ENCODE peak calls at places on chromosomes 6 and 20, in six cellular contexts. One of them, this sample, is unnamed.

GRCh38 chr20:62929051-62929538 is 2.8 kb upstream of the DIDO1 start:
- DNase-seq in fibroblast of lung: peak; percentile 38
- DNase-seq in MV-4-11: peak; percentile 32
- DNase-seq in ELF-1: peak; percentile 65
- DNase-seq in NAMALWA: no peak
- DNase-seq in HTR-8/SVneo: no peak
- DNase-seq in this sample: no peak

GRCh38 chr6:2968600-2969135 is 2.7 kb downstream of the SERPINB6 start:
- DNase-seq in fibroblast of lung: no peak
- DNase-seq in MV-4-11: no peak
- DNase-seq in ELF-1: no peak
- DNase-seq in NAMALWA: no peak
- DNase-seq in HTR-8/SVneo: no peak
- DNase-seq in this sample: no peak

GRCh38 chr20:25054133-25054820 is 3.7 kb downstream of the ACSS1 start:
- DNase-seq in fibroblast of lung: no peak
- DNase-seq in MV-4-11: no peak
- DNase-seq in ELF-1: no peak
- DNase-seq in NAMALWA: peak; percentile 30
- DNase-seq in HTR-8/SVneo: no peak
- DNase-seq in this sample: no peak

GRCh38 chr6:63783096-63783495 is 147.5 kb downstream of the PHF3 start:
- DNase-seq in fibroblast of lung: no peak
- DNase-seq in MV-4-11: no peak
- DNase-seq in ELF-1: no peak
- DNase-seq in NAMALWA: no peak
- DNase-seq in HTR-8/SVneo: no peak
- DNase-seq in this sample: no peak

GRCh38 chr20:3628502-3629314 is 34.5 kb downstream of the GFRA4 start:
- DNase-seq in fibroblast of lung: no peak
- DNase-seq in MV-4-11: no peak
- DNase-seq in ELF-1: no peak
- DNase-seq in NAMALWA: no peak
- DNase-seq in HTR-8/SVneo: no peak
- DNase-seq in this sample: no peak

GRCh38 chr20:16785221-16785620 is 37.1 kb downstream of the OTOR start:
- DNase-seq in fibroblast of lung: peak; percentile 20
- DNase-seq in MV-4-11: no peak
- DNase-seq in ELF-1: no peak
- DNase-seq in NAMALWA: no peak
- DNase-seq in HTR-8/SVneo: no peak
- DNase-seq in this sample: no peak

GRCh38 chr6:129766959-129767728 is 57.2 kb upstream of the ARHGAP18 start:
- DNase-seq in fibroblast of lung: peak; percentile 82
- DNase-seq in MV-4-11: peak; percentile 73
- DNase-seq in ELF-1: peak; percentile 76
- DNase-seq in NAMALWA: no peak
- DNase-seq in HTR-8/SVneo: peak; percentile 37
- DNase-seq in this sample: no peak

GRCh38 chr6:52423971-52424381 is 3.8 kb downstream of the EFHC1 start:
- DNase-seq in fibroblast of lung: peak; percentile 97
- DNase-seq in MV-4-11: no peak
- DNase-seq in ELF-1: peak; percentile 62
- DNase-seq in NAMALWA: no peak
- DNase-seq in HTR-8/SVneo: peak; percentile 67
- DNase-seq in this sample: no peak

GRCh38 chr6:43963877-43964658 is 163.2 kb downstream of the MRPL14 start:
- DNase-seq in fibroblast of lung: no peak
- DNase-seq in MV-4-11: no peak
- DNase-seq in ELF-1: no peak
- DNase-seq in NAMALWA: no peak
- DNase-seq in HTR-8/SVneo: no peak
- DNase-seq in this sample: no peak

GRCh38 chr6:26322645-26323482 is 42.1 kb upstream of the BTN3A2 start:
- DNase-seq in fibroblast of lung: peak; percentile 95
- DNase-seq in MV-4-11: peak; percentile 92
- DNase-seq in ELF-1: peak; percentile 89
- DNase-seq in NAMALWA: peak; percentile 95
- DNase-seq in HTR-8/SVneo: no peak
- DNase-seq in this sample: peak; percentile 74

GRCh38 chr6:133983099-133983939 is 30.3 kb downstream of the TBPL1 start:
- DNase-seq in fibroblast of lung: peak; percentile 76
- DNase-seq in MV-4-11: peak; percentile 88
- DNase-seq in ELF-1: no peak
- DNase-seq in NAMALWA: no peak
- DNase-seq in HTR-8/SVneo: peak; percentile 47
- DNase-seq in this sample: no peak

This sample was measured in amniotic stem cell.